ENCODE peak calls at places on chromosomes 12 and 14, in nine cellular contexts. One of them, this sample, is unnamed. For H3K36me3, the result is how much of the 10 kb centered on the place peaks cover.

GRCh38 chr12:124762791-124763593 is 100.7 kb downstream of the SCARB1 start:
- DNase-seq in tibial nerve: peak
- DNase-seq in uterus: no peak
- DNase-seq in lower lobe of right lung: no peak
- DNase-seq in fibroblast of lung: no peak
- DNase-seq in astrocyte: peak
- DNase-seq in tibial artery: peak
- DNase-seq in cardiac muscle cell: peak
- DNase-seq in heart left ventricle: no peak
- DNase-seq in this sample: peak

GRCh38 chr12:20459920-20460319 is 91.6 kb downstream of the PDE3A start:
- DNase-seq in lower lobe of right lung: no peak
- DNase-seq in heart left ventricle: no peak
- DNase-seq in astrocyte: no peak
- DNase-seq in fibroblast of lung: no peak
- DNase-seq in uterus: no peak
- DNase-seq in cardiac muscle cell: no peak
- DNase-seq in tibial nerve: no peak
- DNase-seq in tibial artery: no peak
- DNase-seq in this sample: no peak

GRCh38 chr12:7145671-7146070 is 15.5 kb downstream of the CLSTN3 start:
- DNase-seq in astrocyte: no peak
- DNase-seq in lower lobe of right lung: no peak
- DNase-seq in heart left ventricle: no peak
- DNase-seq in fibroblast of lung: no peak
- DNase-seq in tibial nerve: no peak
- DNase-seq in cardiac muscle cell: no peak
- DNase-seq in tibial artery: peak
- DNase-seq in uterus: no peak
- DNase-seq in this sample: no peak

GRCh38 chr14:22886500-22887259 is 3.7 kb downstream of the REM2 start:
- DNase-seq in heart left ventricle: peak
- DNase-seq in uterus: peak
- DNase-seq in astrocyte: peak
- DNase-seq in fibroblast of lung: peak
- DNase-seq in tibial nerve: peak
- DNase-seq in tibial artery: peak
- DNase-seq in lower lobe of right lung: peak
- DNase-seq in cardiac muscle cell: peak
- DNase-seq in this sample: peak

GRCh38 chr12:43158126-43158525 is 393.9 kb downstream of the ADAMTS20 start:
- DNase-seq in uterus: no peak
- DNase-seq in astrocyte: no peak
- DNase-seq in tibial nerve: no peak
- DNase-seq in lower lobe of right lung: no peak
- DNase-seq in tibial artery: no peak
- DNase-seq in heart left ventricle: no peak
- DNase-seq in fibroblast of lung: no peak
- DNase-seq in cardiac muscle cell: no peak
- DNase-seq in this sample: peak

GRCh38 chr14:85534914-85535313 is 5.0 kb downstream of the FLRT2 start:
- DNase-seq in astrocyte: no peak
- DNase-seq in uterus: no peak
- DNase-seq in heart left ventricle: no peak
- DNase-seq in cardiac muscle cell: peak
- DNase-seq in tibial nerve: no peak
- DNase-seq in fibroblast of lung: peak
- DNase-seq in tibial artery: no peak
- DNase-seq in lower lobe of right lung: no peak
- DNase-seq in this sample: no peak

GRCh38 chr12:48336564-48336963 is 14.2 kb downstream of the ZNF641 start:
- DNase-seq in astrocyte: no peak
- DNase-seq in lower lobe of right lung: no peak
- DNase-seq in fibroblast of lung: no peak
- DNase-seq in uterus: no peak
- DNase-seq in tibial artery: no peak
- DNase-seq in tibial nerve: no peak
- DNase-seq in cardiac muscle cell: no peak
- DNase-seq in heart left ventricle: no peak
- DNase-seq in this sample: peak

GRCh38 chr12:46438719-46439319 is 66.2 kb upstream of the SLC38A2 start:
- DNase-seq in tibial artery: no peak
- DNase-seq in lower lobe of right lung: no peak
- DNase-seq in astrocyte: no peak
- DNase-seq in tibial nerve: no peak
- DNase-seq in uterus: no peak
- DNase-seq in heart left ventricle: no peak
- DNase-seq in cardiac muscle cell: no peak
- DNase-seq in fibroblast of lung: no peak
- DNase-seq in this sample: no peak

GRCh38 chr12:50764116-50764860 is 387 bp downstream of the ATF1 start:
- DNase-seq in lower lobe of right lung: peak
- DNase-seq in astrocyte: no peak
- DNase-seq in heart left ventricle: no peak
- DNase-seq in tibial artery: peak
- DNase-seq in fibroblast of lung: peak
- DNase-seq in tibial nerve: no peak
- DNase-seq in cardiac muscle cell: peak
- DNase-seq in uterus: peak
- DNase-seq in this sample: peak

DNA sequence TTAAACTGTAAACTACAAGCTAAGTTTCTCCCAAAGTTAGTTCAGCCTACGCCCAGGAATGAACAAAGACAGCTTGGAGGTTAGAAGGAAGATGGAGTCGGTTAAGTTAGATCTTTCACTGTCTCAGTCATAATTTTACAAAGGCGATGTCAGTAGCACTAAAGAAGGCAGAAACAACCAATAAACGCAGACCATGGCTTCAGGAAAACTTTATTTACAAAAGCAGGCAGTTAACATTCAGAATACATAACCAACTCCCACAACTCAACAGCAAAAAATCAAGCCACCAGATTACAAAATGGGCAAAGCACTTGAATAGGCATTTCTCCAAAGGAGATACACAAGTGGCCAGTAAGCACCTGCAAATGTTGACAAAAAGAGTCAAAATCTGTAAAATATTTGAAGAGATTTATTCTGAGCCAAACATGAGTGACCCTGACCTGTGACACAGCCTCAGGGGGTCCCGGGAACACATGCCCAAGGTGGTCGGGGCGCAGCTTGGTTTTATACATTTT is 8.8 kb upstream of the ULK1 start:
- DNase-seq in astrocyte: no peak
- DNase-seq in heart left ventricle: no peak
- DNase-seq in tibial artery: no peak
- DNase-seq in cardiac muscle cell: no peak
- DNase-seq in uterus: no peak
- DNase-seq in tibial nerve: no peak
- DNase-seq in fibroblast of lung: no peak
- DNase-seq in lower lobe of right lung: no peak
- DNase-seq in this sample: no peak
- H3K4me3 ChIP-seq in astrocyte: no peak
- H3K4me3 ChIP-seq in heart left ventricle: no peak
- H3K4me3 ChIP-seq in tibial artery: no peak
- H3K4me3 ChIP-seq in cardiac muscle cell: no peak
- H3K4me3 ChIP-seq in uterus: no peak
- H3K4me3 ChIP-seq in tibial nerve: no peak
- H3K4me3 ChIP-seq in fibroblast of lung: no peak
- H3K4me3 ChIP-seq in lower lobe of right lung: no peak
- H3K4me3 ChIP-seq in this sample: no peak

DNA sequence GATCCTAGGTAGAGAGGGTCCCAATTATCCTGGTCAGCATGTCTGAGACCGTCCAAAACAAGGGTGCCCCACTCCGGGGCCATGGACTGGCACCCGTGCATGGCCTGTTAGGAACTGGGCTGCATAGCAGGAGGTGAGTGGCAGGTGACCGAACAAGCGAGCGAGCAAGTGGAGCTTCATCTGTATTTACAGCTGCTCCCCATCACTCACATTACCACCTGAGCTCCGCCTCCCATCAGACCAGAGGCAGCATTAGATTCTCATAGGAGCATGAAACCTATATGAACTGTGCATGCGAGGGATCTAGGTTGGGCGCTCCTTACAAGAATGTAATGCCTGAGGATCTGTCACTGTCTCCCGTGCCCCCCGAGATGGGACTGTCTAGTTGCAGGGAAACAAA is 44.4 kb upstream of the TMCC3 start:
- DNase-seq in tibial artery: no peak
- DNase-seq in heart left ventricle: no peak
- DNase-seq in uterus: no peak
- DNase-seq in cardiac muscle cell: no peak
- DNase-seq in astrocyte: no peak
- DNase-seq in lower lobe of right lung: no peak
- DNase-seq in fibroblast of lung: no peak
- DNase-seq in tibial nerve: no peak
- DNase-seq in this sample: no peak
- TF ChIP-seq CTCF in tibial artery: no peak
- TF ChIP-seq CTCF in heart left ventricle: no peak
- TF ChIP-seq CTCF in uterus: no peak
- TF ChIP-seq CTCF in cardiac muscle cell: no peak
- TF ChIP-seq CTCF in astrocyte: no peak
- TF ChIP-seq CTCF in lower lobe of right lung: no peak
- TF ChIP-seq CTCF in fibroblast of lung: no peak
- TF ChIP-seq CTCF in tibial nerve: no peak
- TF ChIP-seq CTCF in this sample: no peak

DNA sequence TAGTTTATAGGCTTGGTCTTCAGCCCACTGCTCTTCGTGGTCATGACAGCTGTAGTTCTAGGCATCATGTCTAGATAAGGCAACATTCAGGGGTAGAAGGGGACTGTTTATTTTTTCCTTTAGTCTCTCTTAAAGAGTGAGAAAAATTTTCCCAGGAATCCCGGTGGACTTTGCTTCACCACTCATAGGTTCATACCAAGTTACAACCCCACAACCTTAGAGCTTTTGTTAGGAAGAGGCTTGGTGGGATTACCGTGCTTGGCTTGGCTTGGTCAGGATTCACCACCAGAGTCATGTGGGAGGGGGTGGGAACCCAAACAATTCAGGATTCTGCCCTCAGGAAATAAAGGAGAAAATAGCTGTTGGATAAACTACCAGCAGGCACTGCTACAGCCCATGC is 26.1 kb upstream of the PAPLN start:
- DNase-seq in cardiac muscle cell: no peak
- DNase-seq in astrocyte: no peak
- DNase-seq in tibial artery: no peak
- DNase-seq in heart left ventricle: no peak
- DNase-seq in uterus: no peak
- DNase-seq in tibial nerve: no peak
- DNase-seq in fibroblast of lung: no peak
- DNase-seq in lower lobe of right lung: no peak
- DNase-seq in this sample: no peak
- H3K36me3 ChIP-seq in cardiac muscle cell: under half
- H3K36me3 ChIP-seq in astrocyte: under half
- H3K36me3 ChIP-seq in tibial artery: half or more
- H3K36me3 ChIP-seq in heart left ventricle: half or more
- H3K36me3 ChIP-seq in uterus: under half
- H3K36me3 ChIP-seq in tibial nerve: half or more
- H3K36me3 ChIP-seq in fibroblast of lung: under half
- H3K36me3 ChIP-seq in lower lobe of right lung: half or more
- H3K36me3 ChIP-seq in this sample: under half

DNA sequence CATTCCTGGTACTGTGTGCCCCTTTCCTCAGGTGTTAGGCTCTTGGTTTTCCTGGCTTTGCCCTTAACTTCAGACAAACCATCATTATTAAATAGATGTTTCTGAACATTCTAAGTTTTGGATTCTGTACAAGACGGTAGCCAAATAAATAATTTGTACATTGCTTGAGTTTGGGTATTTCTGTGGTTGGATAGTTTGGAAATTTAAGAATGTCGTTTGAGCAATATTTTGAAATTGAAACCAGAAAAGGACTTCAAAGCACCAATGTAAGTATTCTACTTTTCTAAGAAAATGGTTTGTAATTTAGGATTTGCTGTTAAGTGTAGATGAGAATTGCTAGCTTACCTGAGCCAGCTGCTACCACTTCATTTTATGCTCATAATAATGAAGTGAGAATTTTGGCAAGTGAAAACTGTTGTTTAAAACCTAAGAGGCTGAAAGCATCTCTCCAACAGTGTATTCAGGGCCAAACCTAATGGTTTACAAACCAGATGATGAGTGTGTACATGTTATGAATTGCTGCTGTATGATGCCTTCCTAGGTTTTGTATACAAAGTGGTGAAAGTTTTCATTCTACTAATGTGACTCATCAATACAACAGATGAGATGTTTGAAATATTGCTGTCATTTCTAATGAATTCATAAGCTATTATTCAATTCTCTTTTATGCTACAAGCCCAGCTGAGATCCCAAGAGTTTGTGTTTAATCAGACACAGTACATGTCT is 181.5 kb upstream of the PRKD1 start:
- DNase-seq in heart left ventricle: no peak
- DNase-seq in uterus: no peak
- DNase-seq in astrocyte: peak
- DNase-seq in tibial artery: no peak
- DNase-seq in lower lobe of right lung: no peak
- DNase-seq in cardiac muscle cell: no peak
- DNase-seq in fibroblast of lung: peak
- DNase-seq in tibial nerve: no peak
- DNase-seq in this sample: peak
- H3K4me3 ChIP-seq in heart left ventricle: no peak
- H3K4me3 ChIP-seq in uterus: no peak
- H3K4me3 ChIP-seq in astrocyte: no peak
- H3K4me3 ChIP-seq in tibial artery: no peak
- H3K4me3 ChIP-seq in lower lobe of right lung: no peak
- H3K4me3 ChIP-seq in cardiac muscle cell: no peak
- H3K4me3 ChIP-seq in fibroblast of lung: no peak
- H3K4me3 ChIP-seq in tibial nerve: no peak
- H3K4me3 ChIP-seq in this sample: no peak

DNA sequence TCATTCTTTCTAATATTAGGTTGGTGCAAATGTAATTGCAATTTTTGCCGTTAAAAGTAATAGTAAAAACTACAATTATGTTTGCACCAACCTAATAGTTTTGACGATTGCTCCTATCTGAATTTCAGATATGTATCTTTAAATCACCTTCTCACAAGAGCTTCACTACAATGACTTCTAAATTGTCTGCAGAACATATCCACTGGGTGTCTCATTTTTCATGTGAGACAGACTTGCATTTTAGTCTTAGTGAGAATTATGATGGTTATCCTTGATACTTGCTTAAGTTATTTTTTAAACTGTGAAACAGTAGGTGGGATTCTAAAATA is 84.6 kb downstream of the ITPR2 start:
- DNase-seq in tibial artery: no peak
- DNase-seq in fibroblast of lung: no peak
- DNase-seq in uterus: no peak
- DNase-seq in cardiac muscle cell: no peak
- DNase-seq in tibial nerve: no peak
- DNase-seq in heart left ventricle: no peak
- DNase-seq in astrocyte: no peak
- DNase-seq in lower lobe of right lung: no peak
- DNase-seq in this sample: no peak
- TF ChIP-seq CTCF in tibial artery: no peak
- TF ChIP-seq CTCF in fibroblast of lung: no peak
- TF ChIP-seq CTCF in uterus: no peak
- TF ChIP-seq CTCF in cardiac muscle cell: no peak
- TF ChIP-seq CTCF in tibial nerve: no peak
- TF ChIP-seq CTCF in heart left ventricle: no peak
- TF ChIP-seq CTCF in astrocyte: no peak
- TF ChIP-seq CTCF in lower lobe of right lung: no peak
- TF ChIP-seq CTCF in this sample: no peak

GRCh38 chr12:54279632-54280400 is at the start of gene CBX5:
- DNase-seq in heart left ventricle: peak
- DNase-seq in uterus: peak
- DNase-seq in fibroblast of lung: peak
- DNase-seq in cardiac muscle cell: peak
- DNase-seq in lower lobe of right lung: peak
- DNase-seq in tibial nerve: peak
- DNase-seq in tibial artery: peak
- DNase-seq in astrocyte: peak
- DNase-seq in this sample: peak
- H3K36me3 ChIP-seq in heart left ventricle: under half
- H3K36me3 ChIP-seq in uterus: under half
- H3K36me3 ChIP-seq in fibroblast of lung: under half
- H3K36me3 ChIP-seq in cardiac muscle cell: under half
- H3K36me3 ChIP-seq in lower lobe of right lung: under half
- H3K36me3 ChIP-seq in tibial nerve: under half
- H3K36me3 ChIP-seq in tibial artery: under half
- H3K36me3 ChIP-seq in astrocyte: under half
- H3K36me3 ChIP-seq in this sample: under half

This sample was measured in bronchial epithelial cell.